ENCODE peak calls at places on chromosomes 2 and 18, in eight cellular contexts. A is iPS-NIHi11, T is adipocyte, S is lower lobe of right lung, Z is SW480, G is endothelial cell of umbilical vein, L is A172, B is kidney epithelial cell. Y is an unnamed sample.

GRCh38 chr2:188078544-188078943 is 213.1 kb upstream of the GULP1 start:
- DNase-seq in G (no peak), S (no peak), T (peak), A (no peak), Z (no peak), B (no peak), L (no peak), Y (no peak)

GRCh38 chr2:170177950-170178781 is at the start of gene MYO3B:
- DNase-seq in S (no peak), Z (no peak), G (no peak), T (peak), A (no peak), L (peak), B (peak), Y (no peak)

GRCh38 chr2:127047716-127048617 is 59.0 kb downstream of the BIN1 start:
- DNase-seq in B (no peak), A (peak), T (no peak), G (no peak), S (peak), Z (no peak), L (no peak), Y (peak)

GRCh38 chr2:118835739-118836410 is 11.6 kb downstream of the EN1 start:
- DNase-seq in L (no peak), G (no peak), T (no peak), S (no peak), B (no peak), A (peak), Z (no peak), Y (no peak)

GRCh38 chr2:135164431-135164830 is 112.3 kb downstream of the RAB3GAP1 start:
- DNase-seq in T (peak), B (peak), Z (no peak), A (no peak), L (peak), G (no peak), S (no peak), Y (no peak)

GRCh38 chr2:10124538-10125045 is 2.1 kb downstream of the RRM2 start:
- DNase-seq in B (no peak), Z (peak), L (peak), T (peak), A (no peak), S (no peak), G (peak), Y (peak)

GRCh38 chr2:176652300-176653182 is 383.3 kb downstream of the MTX2 start:
- DNase-seq in S (no peak), Z (peak), T (peak), A (peak), L (peak), B (no peak), G (peak), Y (no peak)

GRCh38 chr2:142873850-142874287 is 3.6 kb upstream of the KYNU start:
- DNase-seq in Z (no peak), A (no peak), S (no peak), L (no peak), B (no peak), T (no peak), G (peak), Y (no peak)

GRCh38 chr2:237727363-237727762 is 71.2 kb upstream of the RBM44 start:
- DNase-seq in S (no peak), B (no peak), Z (no peak), L (no peak), A (no peak), T (no peak), G (no peak), Y (peak)

GRCh38 chr2:216214768-216215167 is 105.6 kb downstream of the XRCC5 start:
- DNase-seq in L (no peak), A (no peak), S (no peak), G (no peak), B (no peak), T (no peak), Z (no peak), Y (no peak)

GRCh38 chr2:6723865-6724571 is 141.7 kb downstream of the CMPK2 start:
- DNase-seq in Z (no peak), B (no peak), T (no peak), A (no peak), S (no peak), L (no peak), G (no peak), Y (no peak)

GRCh38 chr18:59742325-59743111 is 45.3 kb upstream of the CCBE1 start:
- DNase-seq in B (no peak), G (no peak), L (no peak), S (peak), T (peak), A (no peak), Z (no peak), Y (no peak)

GRCh38 chr18:44452346-44452745 is 228.3 kb upstream of the SETBP1 start:
- DNase-seq in T (peak), Z (no peak), A (no peak), B (no peak), G (no peak), S (no peak), L (no peak), Y (no peak)

GRCh38 chr2:16031848-16032159 is 91.5 kb downstream of the MYCN start:
- DNase-seq in T (no peak), S (peak), L (no peak), A (no peak), B (no peak), Z (no peak), G (no peak), Y (no peak)

GRCh38 chr2:43877782-43878464 is 39.2 kb downstream of the ABCG8 start:
- DNase-seq in S (peak), Z (peak), B (no peak), A (peak), G (peak), T (peak), L (peak), Y (peak)

GRCh38 chr2:192687000-192687399 is 492.3 kb upstream of the TMEFF2 start:
- DNase-seq in T (peak), B (no peak), G (no peak), S (no peak), Z (no peak), L (no peak), A (no peak), Y (no peak)

GRCh38 chr2:65070172-65070830 is 14.1 kb downstream of the CEP68 start:
- DNase-seq in G (peak), S (no peak), A (no peak), T (peak), B (no peak), Z (peak), L (peak), Y (no peak)

GRCh38 chr2:174051741-174052638 is 86.8 kb upstream of the SP3 start:
- DNase-seq in G (no peak), L (peak), S (no peak), B (no peak), Z (peak), A (peak), T (peak), Y (peak)

GRCh38 chr2:121386707-121387106 is 101.7 kb upstream of the TFCP2L1 start:
- DNase-seq in L (peak), T (peak), B (peak), A (no peak), S (no peak), Z (no peak), G (no peak), Y (no peak)

GRCh38 chr2:107932986-107933385 is 53.3 kb upstream of the SLC5A7 start:
- DNase-seq in B (no peak), T (peak), S (no peak), L (peak), G (no peak), Z (peak), A (no peak), Y (no peak)

GRCh38 chr2:154490540-154490939 is 208.0 kb upstream of the KCNJ3 start:
- DNase-seq in A (no peak), T (no peak), Z (no peak), G (no peak), L (no peak), S (no peak), B (no peak), Y (no peak)

GRCh38 chr2:240627736-240628506 is 2.6 kb downstream of the GPR35 start:
- DNase-seq in S (no peak), Z (no peak), A (no peak), B (no peak), G (no peak), L (no peak), T (no peak), Y (peak)

GRCh38 chr18:13368080-13368813 is 149.7 kb downstream of the LDLRAD4 start:
- DNase-seq in L (no peak), A (no peak), Z (no peak), G (no peak), T (no peak), B (no peak), S (no peak), Y (peak)

GRCh38 chr2:86211796-86212188 is 12.5 kb downstream of the MRPL35 start:
- DNase-seq in B (no peak), G (no peak), L (no peak), T (no peak), Z (no peak), S (no peak), A (no peak), Y (no peak)

GRCh38 chr18:24160086-24160485 is 21.2 kb downstream of the CABYR start:
- DNase-seq in B (no peak), L (peak), A (no peak), T (no peak), S (no peak), Z (peak), G (no peak), Y (no peak)

GRCh38 chr2:9830685-9831410 is 12.4 kb upstream of the TAF1B start:
- DNase-seq in T (no peak), L (no peak), S (peak), B (no peak), G (no peak), A (no peak), Z (no peak), Y (no peak)

GRCh38 chr2:88265352-88265960 is 95.3 kb downstream of the THNSL2 start:
- DNase-seq in T (peak), B (no peak), L (peak), G (no peak), Z (peak), S (no peak), A (no peak), Y (no peak)

GRCh38 chr2:184602734-184603133 is 4.4 kb downstream of the ZNF804A start:
- DNase-seq in Z (no peak), A (no peak), G (no peak), B (no peak), T (no peak), L (no peak), S (no peak), Y (no peak)

Y was measured in osteoblast.